ENCODE peak calls at places on chromosomes 4 and X, in five cellular contexts. Y is spleen, E is mammary epithelial cell, J is endodermal cell, G is psoas muscle. N is an unnamed sample. For H3K27me3, the result is how much of the 10 kb centered on the place peaks cover.

GRCh38 chr4:184885602-184886001 is 59.8 kb upstream of the ACSL1 start:
- DNase-seq in J (no peak), Y (no peak), G (no peak), E (no peak), N (no peak)

GRCh38 chr4:139584784-139585183 is 28.8 kb upstream of the SETD7 start:
- DNase-seq in Y (no peak), E (no peak), J (no peak), G (no peak), N (no peak)

GRCh38 chrX:54358424-54359211 is 772 bp upstream of the WNK3 start:
- DNase-seq in J (peak), Y (peak), G (peak), E (peak), N (peak)

GRCh38 chr4:8269535-8270417 is at the start of gene HTRA3:
- DNase-seq in J (peak), G (peak), Y (no peak), E (no peak), N (no peak)

GRCh38 chr4:159776915-159777314 is 674.0 kb downstream of the RAPGEF2 start:
- DNase-seq in G (no peak), J (no peak), E (no peak), Y (no peak), N (no peak)

GRCh38 chr4:130640583-130640982 is 1544.6 kb downstream of the C4orf33 start:
- DNase-seq in Y (no peak), E (no peak), J (no peak), G (no peak), N (no peak)

GRCh38 chr4:109434793-109435080 is 1.1 kb downstream of the SEC24B start:
- DNase-seq in Y (no peak), E (no peak), J (no peak), G (no peak), N (no peak)

GRCh38 chr4:40309250-40309774 is 25.8 kb upstream of the CHRNA9 start:
- DNase-seq in G (peak), E (peak), Y (peak), J (peak), N (peak)

GRCh38 chr4:122012735-122013134 is 60.9 kb upstream of the TRPC3 start:
- DNase-seq in J (no peak), Y (no peak), E (no peak), G (no peak), N (no peak)

GRCh38 chr4:3046149-3046548 is 28.2 kb downstream of the HTT-AS start:
- DNase-seq in J (no peak), E (no peak), Y (peak), G (no peak), N (no peak)

GRCh38 chr4:69196209-69196965 is 18.2 kb downstream of the UGT2B11 start:
- DNase-seq in E (peak), G (no peak), Y (no peak), J (no peak), N (no peak)

GRCh38 chr4:62531731-62532130 is 1331.6 kb downstream of the ADGRL3 start:
- DNase-seq in Y (no peak), E (no peak), G (no peak), J (peak), N (no peak)

GRCh38 chr4:602559-602942 is 22.8 kb upstream of the PDE6B start:
- DNase-seq in Y (peak), G (no peak), J (peak), E (peak), N (peak)

GRCh38 chr4:150717952-150718351 is 136.0 kb downstream of the MAB21L2 start:
- DNase-seq in G (no peak), Y (no peak), J (no peak), E (no peak), N (no peak)

GRCh38 chr4:150720973-150721518 is 139.1 kb downstream of the MAB21L2 start:
- DNase-seq in E (no peak), G (no peak), J (no peak), Y (no peak), N (no peak)

GRCh38 chr4:150723727-150724411 is 141.9 kb downstream of the MAB21L2 start:
- DNase-seq in G (no peak), E (no peak), J (no peak), Y (no peak), N (no peak)

GRCh38 chr4:150725957-150726523 is 144.1 kb downstream of the MAB21L2 start:
- DNase-seq in J (no peak), Y (no peak), E (no peak), G (no peak), N (no peak)

GRCh38 chr4:150722908-150723362 is 141.0 kb downstream of the MAB21L2 start:
- DNase-seq in Y (no peak), E (peak), G (peak), J (peak), N (peak)
- TF ChIP-seq CTCF in Y (no peak), E (no peak), G (peak), J (peak), N (no peak)

GRCh38 chr4:146650034-146650433 is 11.3 kb downstream of the POU4F2 start:
- DNase-seq in J (no peak), Y (no peak), G (no peak), E (no peak), N (no peak)
- H3K27me3 ChIP-seq in J (half or more), Y (half or more), G (under half), E (half or more), N (under half)

GRCh38 chr4:76723916-76724315 is 174.0 kb downstream of the SOWAHB start:
- DNase-seq in E (peak), J (no peak), G (no peak), Y (no peak), N (no peak)

GRCh38 chr4:76725039-76725438 is 172.9 kb downstream of the SOWAHB start:
- DNase-seq in Y (no peak), E (no peak), J (no peak), G (no peak), N (no peak)

GRCh38 chr4:76726631-76727030 is 171.3 kb downstream of the SOWAHB start:
- DNase-seq in E (no peak), Y (no peak), G (no peak), J (no peak), N (no peak)

GRCh38 chr4:76723373-76723772 is 174.6 kb downstream of the SOWAHB start:
- DNase-seq in G (no peak), Y (no peak), J (no peak), E (peak), N (no peak)

DNA sequence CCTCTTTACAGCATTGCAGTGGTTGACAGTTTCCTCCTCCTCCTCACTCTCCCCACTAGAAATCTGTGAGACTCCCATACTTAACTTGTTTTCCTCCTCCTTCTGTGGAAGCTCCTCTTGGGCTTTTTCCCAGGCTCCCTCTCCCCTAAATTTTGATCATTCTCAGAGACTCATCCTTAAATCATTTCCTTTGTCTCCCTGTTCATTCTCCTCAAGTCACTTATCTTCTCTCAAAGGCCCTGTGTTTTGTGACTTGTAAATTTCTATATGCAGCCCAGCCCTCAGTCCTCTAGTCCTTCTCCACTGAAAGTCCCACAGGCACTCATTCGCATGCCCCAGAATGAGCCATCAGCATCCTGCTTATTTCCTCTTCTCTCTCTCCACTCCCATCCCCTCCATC is 171.8 kb downstream of the SOWAHB start:
- DNase-seq in G (no peak), E (no peak), Y (no peak), J (no peak), N (no peak)
- H3K27ac ChIP-seq in G (no peak), E (peak), Y (no peak), J (no peak), N (no peak)

GRCh38 chrX:111360839-111361238 is 51.2 kb downstream of the DCX start:
- DNase-seq in J (peak), E (no peak), Y (no peak), G (no peak), N (no peak)

GRCh38 chrX:111353810-111354209 is 58.2 kb downstream of the DCX start:
- DNase-seq in E (peak), G (no peak), Y (no peak), J (no peak), N (no peak)

GRCh38 chrX:111349934-111350333 is 62.1 kb downstream of the DCX start:
- DNase-seq in Y (no peak), E (no peak), G (no peak), J (peak), N (no peak)

GRCh38 chrX:111352424-111352823 is 59.6 kb downstream of the DCX start:
- DNase-seq in Y (no peak), J (no peak), E (peak), G (peak), N (no peak)

DNA sequence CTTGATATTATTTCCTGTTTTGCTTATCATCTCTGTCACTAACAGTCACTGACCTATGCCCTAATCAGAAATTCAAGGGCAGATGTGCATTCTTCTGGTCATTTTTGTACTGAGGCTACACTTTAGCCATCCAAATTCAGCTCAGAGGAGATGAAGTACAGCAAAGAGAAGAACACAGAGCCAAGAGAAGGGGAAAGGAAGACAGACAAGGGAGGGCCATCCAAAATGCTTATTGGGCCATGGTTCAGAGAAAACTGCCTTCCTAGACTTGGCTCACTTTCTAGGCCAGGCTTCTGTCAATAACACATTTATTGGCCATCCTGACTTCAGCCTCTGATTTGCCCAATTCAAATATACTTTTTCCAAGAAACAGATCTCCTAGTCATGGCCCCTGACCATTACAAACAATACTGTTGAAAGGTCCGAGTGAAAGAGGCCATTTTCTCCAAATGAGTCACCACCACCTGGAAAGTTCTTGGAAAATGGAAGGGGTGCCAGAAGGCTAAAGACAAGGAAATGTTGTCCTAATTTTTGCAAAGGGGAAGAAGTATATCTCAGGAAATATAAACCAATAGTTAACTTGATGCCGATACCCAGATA is 56.4 kb downstream of the DCX start:
- DNase-seq in J (no peak), G (no peak), Y (no peak), E (no peak), N (no peak)
- TF ChIP-seq CTCF in J (no peak), G (no peak), Y (no peak), E (no peak), N (no peak)

GRCh38 chrX:45747905-45748304 is 547.2 kb upstream of the DIPK2B start:
- DNase-seq in E (peak), Y (no peak), G (no peak), J (no peak), N (no peak)

GRCh38 chrX:45751156-45751555 is 550.5 kb upstream of the DIPK2B start:
- DNase-seq in Y (no peak), J (no peak), G (no peak), E (no peak), N (no peak)

GRCh38 chrX:45750639-45751038 is 550.0 kb upstream of the DIPK2B start:
- DNase-seq in E (peak), G (no peak), J (no peak), Y (no peak), N (no peak)

GRCh38 chrX:45748443-45748842 is 547.8 kb upstream of the DIPK2B start:
- DNase-seq in Y (no peak), E (no peak), G (no peak), J (no peak), N (no peak)

GRCh38 chrX:45749375-45749774 is 548.7 kb upstream of the DIPK2B start:
- DNase-seq in J (no peak), G (no peak), E (no peak), Y (no peak), N (no peak)
- H3K27me3 ChIP-seq in J (under half), G (under half), E (under half), Y (under half), N (under half)

GRCh38 chr4:6093671-6094070 is 75.4 kb upstream of the C4orf50 start:
- DNase-seq in E (no peak), G (no peak), J (no peak), Y (no peak), N (no peak)
- H3K27ac ChIP-seq in E (no peak), G (no peak), J (no peak), Y (no peak), N (no peak)

DNA sequence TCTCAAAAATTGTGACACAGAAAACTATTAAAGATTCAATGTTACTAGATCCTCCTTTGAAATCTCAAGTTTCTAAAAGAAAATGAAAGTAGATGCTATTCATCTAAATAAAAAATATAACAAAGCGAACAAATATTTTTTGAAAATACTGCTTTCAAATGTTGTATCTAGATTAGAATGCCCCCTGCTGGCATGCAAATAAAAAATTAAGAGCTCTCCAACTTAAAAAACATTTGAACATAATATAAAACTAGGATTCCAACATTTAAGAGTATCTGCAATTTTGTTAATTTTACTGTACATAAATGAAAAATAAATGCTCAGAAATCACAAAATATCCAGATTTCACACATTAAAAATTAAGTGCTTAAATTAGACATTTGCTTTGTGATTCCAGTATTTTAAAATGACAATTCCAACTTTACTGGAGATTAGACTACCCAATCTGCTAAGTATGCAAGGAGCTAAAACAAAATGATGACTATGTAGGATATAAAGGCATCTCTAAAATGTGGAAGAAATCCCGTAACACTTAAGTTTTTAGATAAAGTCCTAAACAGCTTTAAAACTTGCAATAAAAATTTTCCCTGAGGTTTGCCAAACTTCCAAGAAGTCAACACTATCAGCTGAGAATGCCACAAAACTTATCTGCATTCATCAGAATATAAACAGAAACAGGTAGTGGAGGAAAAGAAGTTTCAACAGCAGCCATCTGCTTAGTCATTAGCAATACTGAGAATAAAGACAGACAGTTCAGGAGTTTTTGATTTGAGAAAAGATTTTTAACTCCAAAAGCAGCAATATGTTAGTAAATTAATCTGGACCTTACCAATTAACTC is 32.6 kb downstream of the DHX15 start:
- DNase-seq in J (no peak), E (no peak), G (no peak), Y (no peak), N (no peak)
- TF ChIP-seq CTCF in J (peak), E (peak), G (peak), Y (no peak), N (no peak)

DNA sequence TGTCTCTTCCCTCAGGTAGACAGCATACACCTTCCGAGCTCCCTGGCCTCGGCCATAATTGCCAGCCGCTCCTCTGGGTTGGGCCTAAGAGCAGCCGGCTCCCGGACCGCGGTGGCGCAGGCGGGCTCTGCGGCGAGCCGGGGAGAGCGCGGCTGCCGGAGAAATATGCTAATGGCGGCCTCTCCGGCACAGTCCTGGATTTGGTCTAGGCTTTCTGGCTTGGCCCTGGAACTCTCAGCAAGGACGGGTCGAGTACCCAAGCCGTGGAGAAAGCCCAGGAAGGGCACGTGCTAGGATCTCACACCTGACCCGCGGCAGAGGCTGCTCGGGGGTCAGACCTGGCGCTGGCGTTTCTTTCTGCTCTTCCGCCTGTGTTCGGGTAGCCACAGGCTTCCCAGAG is 18.6 kb upstream of the ZIC3 start:
- DNase-seq in J (peak), E (no peak), Y (no peak), G (no peak), N (no peak)
- H3K27me3 ChIP-seq in J (half or more), E (under half), Y (half or more), G (under half), N (under half)

GRCh38 chrX:49308604-49309269 is 5.3 kb downstream of the GAGE10 start:
- DNase-seq in Y (peak), G (no peak), J (no peak), E (peak), N (no peak)
- H3K27ac ChIP-seq in Y (peak), G (peak), J (no peak), E (no peak), N (peak)

N was measured in lung.